ENCODE peak calls at places on chromosomes 13 and 19, in six cellular contexts. C is stomach, E is thoracic aorta, D is tibial nerve, G is endodermal cell, X is uterus. N is an unnamed sample.
A peak's percentile ranks its signal among the peaks of the same experiment; 100 is the strongest.

GRCh38 chr13:106156468-106156867 is 379.0 kb downstream of the EFNB2 start:
- DNase-seq in X (peak; percentile 19), D (no peak), C (no peak), E (no peak), G (no peak), N (no peak)

GRCh38 chr19:45391346-45391745 is 13.5 kb downstream of the PPP1R13L start:
- DNase-seq in D (no peak), C (no peak), E (no peak), X (no peak), G (peak; percentile 73), N (no peak)

GRCh38 chr19:45524575-45525129 is 17.4 kb downstream of the VASP start:
- DNase-seq in C (no peak), D (no peak), G (no peak), E (no peak), X (no peak), N (no peak)

GRCh38 chr13:113666951-113667701 is at the start of gene GRK1:
- DNase-seq in D (no peak), X (peak; percentile 8), E (no peak), G (peak; percentile 64), C (peak; percentile 22), N (no peak)

GRCh38 chr19:17049711-17050280 is 23.2 kb upstream of the CPAMD8 start:
- DNase-seq in C (no peak), X (peak; percentile 51), E (no peak), G (no peak), D (no peak), N (no peak)

GRCh38 chr13:67776171-67776570 is 546.0 kb upstream of the PCDH9 start:
- DNase-seq in G (no peak), X (no peak), D (no peak), E (no peak), C (no peak), N (no peak)

GRCh38 chr19:53196777-53197396 is 3.7 kb upstream of the ZNF665 start:
- DNase-seq in G (peak; percentile 99), C (peak; percentile 99), X (peak; percentile 99), D (peak; percentile 95), E (peak; percentile 91), N (peak; percentile 88)

GRCh38 chr19:5228932-5229777 is 111.5 kb downstream of the PTPRS start:
- DNase-seq in C (no peak), D (no peak), E (no peak), X (no peak), G (no peak), N (peak; percentile 6)

GRCh38 chr19:53998223-53998622 is 6.8 kb downstream of the CACNG6 start:
- DNase-seq in D (no peak), E (no peak), C (no peak), X (no peak), G (no peak), N (no peak)

GRCh38 chr19:7783991-7784421 is 21.0 kb downstream of the CLEC4M start:
- DNase-seq in G (peak; percentile 53), E (no peak), C (no peak), X (no peak), D (peak; percentile 15), N (peak; percentile 88)

GRCh38 chr13:80141114-80141849 is 199.6 kb downstream of the SPRY2 start:
- DNase-seq in X (peak; percentile 26), E (peak; percentile 13), C (peak; percentile 36), D (peak; percentile 21), G (peak; percentile 57), N (no peak)

GRCh38 chr19:42514449-42514848 is 13.8 kb downstream of the CEACAM1 start:
- DNase-seq in X (no peak), E (no peak), G (no peak), D (no peak), C (no peak), N (no peak)

GRCh38 chr19:577439-578392 is 5.3 kb downstream of the BSG start:
- DNase-seq in C (no peak), D (no peak), X (no peak), E (no peak), G (peak; percentile 57), N (no peak)

GRCh38 chr13:110331362-110331761 is 24.3 kb downstream of the COL4A2 start:
- DNase-seq in G (no peak), E (no peak), C (no peak), D (no peak), X (no peak), N (no peak)

GRCh38 chr19:49591731-49592485 is 926 bp downstream of the PRR12 start:
- DNase-seq in C (peak; percentile 40), G (peak; percentile 86), E (no peak), D (no peak), X (peak; percentile 51), N (peak; percentile 76)

GRCh38 chr19:14081797-14082674 is 3.5 kb downstream of the C19orf67 start:
- DNase-seq in G (no peak), D (no peak), C (peak; percentile 45), E (no peak), X (peak; percentile 56), N (no peak)

GRCh38 chr13:30766234-30766633 is 30.9 kb downstream of the ALOX5AP start:
- DNase-seq in C (no peak), D (no peak), X (no peak), G (no peak), E (no peak), N (no peak)

GRCh38 chr19:42596391-42597071 is 1.8 kb upstream of the CEACAM8 start:
- DNase-seq in D (no peak), X (no peak), E (no peak), C (peak; percentile 41), G (peak; percentile 84), N (peak; percentile 11)

GRCh38 chr13:85970727-85971126 is 171.5 kb upstream of the SLITRK6 start:
- DNase-seq in D (no peak), X (no peak), E (no peak), G (no peak), C (no peak), N (no peak)

GRCh38 chr19:33299061-33299665 is 3.2 kb downstream of the CEBPA start:
- DNase-seq in E (no peak), X (no peak), D (no peak), G (peak; percentile 40), C (no peak), N (peak; percentile 67)

GRCh38 chr13:30845297-30846214 is 60.5 kb upstream of the MEDAG start:
- DNase-seq in X (no peak), D (no peak), E (no peak), C (no peak), G (no peak), N (no peak)

GRCh38 chr19:36245210-36246005 is 30.5 kb downstream of the ZNF146 start:
- DNase-seq in G (peak; percentile 95), E (no peak), C (no peak), D (no peak), X (no peak), N (no peak)

GRCh38 chr13:82693607-82694006 is 1188.7 kb downstream of the SLITRK1 start:
- DNase-seq in D (no peak), E (no peak), X (no peak), G (no peak), C (no peak), N (no peak)
- H3K4me3 ChIP-seq in D (no peak overlapping the region), E (no peak overlapping the region), X (no peak overlapping the region), G (no peak overlapping the region), C (no peak overlapping the region), N (no peak overlapping the region)

GRCh38 chr13:44648392-44649117 is 72.4 kb upstream of the TSC22D1 start:
- DNase-seq in X (no peak), D (no peak), C (no peak), E (no peak), G (no peak), N (no peak)
- H3K4me3 ChIP-seq in X (no peak overlapping the region), D (no peak overlapping the region), C (no peak overlapping the region), E (no peak overlapping the region), G (peak overlapping the region; percentile 67), N (no peak overlapping the region)

DNA sequence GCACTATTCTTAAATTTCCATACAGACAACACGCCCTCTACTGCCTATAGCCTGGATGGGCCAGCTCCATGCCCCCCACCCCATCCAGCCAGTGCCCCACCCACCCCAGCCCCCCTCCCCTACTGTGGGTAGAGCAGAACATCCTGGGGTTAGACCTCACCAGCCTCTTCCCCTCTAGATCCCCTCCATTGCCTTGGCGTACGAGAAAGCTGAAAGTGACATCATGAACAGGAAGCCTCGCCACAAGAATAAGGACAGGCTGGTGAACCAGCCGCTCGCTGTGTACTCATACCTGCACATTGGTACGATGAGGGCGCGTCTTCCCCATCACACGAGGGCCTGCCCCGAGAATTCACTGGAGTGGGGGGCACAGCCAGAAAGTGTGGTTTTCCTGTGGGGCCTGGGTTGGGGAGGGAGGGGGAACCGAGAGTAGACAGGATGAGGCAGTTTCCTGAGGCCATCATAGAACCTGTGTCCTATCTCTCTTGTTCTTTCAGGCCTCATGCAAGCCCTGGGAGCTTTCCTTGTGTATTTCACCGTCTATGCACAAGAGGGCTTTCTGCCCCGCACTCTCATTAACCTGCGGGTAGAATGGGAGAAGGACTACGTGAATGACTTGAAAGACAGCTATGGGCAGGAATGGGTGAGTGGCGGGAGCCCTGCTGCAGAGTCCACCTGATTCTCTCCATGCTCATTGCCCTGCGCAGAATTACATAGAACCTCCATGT is 29.1 kb downstream of the ATP12A start:
- DNase-seq in X (no peak), C (peak; percentile 27), G (no peak), E (no peak), D (no peak), N (no peak)
- H3K4me3 ChIP-seq in X (no peak overlapping the region), C (no peak overlapping the region), G (no peak overlapping the region), E (no peak overlapping the region), D (no peak overlapping the region), N (no peak overlapping the region)

GRCh38 chr13:33285420-33286124 is at the start of gene STARD13:
- DNase-seq in X (peak; percentile 97), C (peak; percentile 92), D (peak; percentile 98), E (peak; percentile 93), G (peak; percentile 98), N (peak; percentile 20)

GRCh38 chr13:33281951-33282595 is 3.5 kb downstream of the STARD13 start:
- DNase-seq in D (no peak), X (no peak), C (no peak), G (no peak), E (no peak), N (no peak)

GRCh38 chr13:33284916-33285315 is 639 bp downstream of the STARD13 start:
- DNase-seq in C (no peak), D (no peak), G (no peak), E (no peak), X (no peak), N (no peak)

GRCh38 chr13:33284016-33284415 is 1.5 kb downstream of the STARD13 start:
- DNase-seq in C (no peak), G (no peak), X (no peak), D (no peak), E (no peak), N (no peak)

DNA sequence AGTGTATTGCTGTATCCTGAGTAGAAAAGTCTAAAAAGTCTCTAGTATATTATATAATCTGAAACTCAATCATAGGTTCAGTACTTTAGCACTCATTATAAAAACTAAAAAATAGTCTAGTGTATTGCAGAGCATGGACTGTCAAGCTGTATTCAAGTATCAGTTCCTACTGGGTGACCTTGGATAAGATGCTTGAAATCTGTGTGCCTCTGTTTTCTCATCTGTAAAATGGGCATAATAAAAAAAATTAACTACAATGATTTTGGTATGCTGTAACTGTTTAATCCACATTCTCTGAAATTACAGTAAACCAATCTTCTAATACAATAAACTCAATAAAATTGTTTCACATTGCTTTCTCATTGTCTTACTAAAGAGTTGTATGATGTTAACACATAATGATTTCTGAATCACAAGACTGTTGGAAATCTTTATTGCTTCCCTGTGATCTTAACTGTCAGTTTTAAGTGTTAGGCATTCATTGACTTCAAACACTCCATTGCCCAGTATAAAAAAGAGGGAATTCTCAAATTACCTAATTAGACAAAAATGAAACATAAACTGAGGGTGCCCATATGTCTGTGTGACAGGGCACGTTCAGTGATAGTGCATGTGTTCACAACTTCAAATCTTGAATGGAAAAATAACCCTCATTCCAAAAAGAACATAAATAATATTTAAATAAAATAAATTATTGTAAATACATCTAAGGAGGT is 2.2 kb downstream of the STARD13 start:
- DNase-seq in C (no peak), G (no peak), E (no peak), D (no peak), X (no peak), N (no peak)
- H3K4me3 ChIP-seq in C (peak overlapping the region; percentile 56), G (no peak overlapping the region), E (peak overlapping the region; percentile 89), D (peak overlapping the region; percentile 56), X (peak overlapping the region; percentile 62), N (no peak overlapping the region)